ENCODE peak calls at places on chromosome 6, in eight cellular contexts. V, I, L, N, Y, K, R and H are unnamed samples.

GRCh38 chr6:123747515-123747914 is 56.1 kb upstream of the NKAIN2 start:
- DNase-seq in V (no peak), I (no peak), L (no peak), N (no peak), Y (no peak), K (no peak), R (no peak), H (no peak)

GRCh38 chr6:44682280-44682679 is 294.8 kb downstream of the CDC5L start:
- DNase-seq in V (no peak), I (no peak), L (no peak), N (no peak), Y (no peak), K (no peak), R (no peak), H (no peak)

GRCh38 chr6:42141603-42142117 is 760 bp downstream of the C6orf132 start:
- DNase-seq in V (no peak), I (no peak), L (no peak), N (no peak), Y (no peak), K (no peak), R (no peak), H (no peak)

GRCh38 chr6:5275497-5275896 is 14.2 kb downstream of the FARS2 start:
- DNase-seq in V (no peak), I (no peak), L (peak; percentile 22), N (no peak), Y (no peak), K (no peak), R (no peak), H (no peak)

GRCh38 chr6:37511910-37512399 is 12.3 kb upstream of the CCDC167 start:
- DNase-seq in V (no peak), I (no peak), L (no peak), N (no peak), Y (no peak), K (no peak), R (no peak), H (no peak)

GRCh38 chr6:118678866-118679265 is 27.5 kb upstream of the CEP85L start:
- DNase-seq in V (no peak), I (no peak), L (peak; percentile 16), N (no peak), Y (no peak), K (no peak), R (no peak), H (no peak)

GRCh38 chr6:15894973-15895858 is 232.4 kb upstream of the DTNBP1 start:
- DNase-seq in V (no peak), I (no peak), L (no peak), N (no peak), Y (no peak), K (peak; percentile 43), R (no peak), H (no peak)

GRCh38 chr6:43936476-43936875 is 166.5 kb downstream of the VEGFA start:
- DNase-seq in V (no peak), I (no peak), L (no peak), N (no peak), Y (no peak), K (no peak), R (no peak), H (no peak)

GRCh38 chr6:95790787-95791186 is 213.5 kb downstream of the MANEA start:
- DNase-seq in V (no peak), I (no peak), L (no peak), N (no peak), Y (no peak), K (no peak), R (no peak), H (no peak)

GRCh38 chr6:34791842-34792604 is at the start of gene BLTP3A:
- DNase-seq in V (peak; percentile 60), I (peak; percentile 71), L (peak; percentile 77), N (peak; percentile 53), Y (peak; percentile 64), K (peak; percentile 63), R (peak; percentile 47), H (peak; percentile 41)

GRCh38 chr6:42428326-42429041 is 23.2 kb downstream of the TRERF1 start:
- DNase-seq in V (no peak), I (no peak), L (peak; percentile 39), N (no peak), Y (peak; percentile 36), K (no peak), R (peak; percentile 37), H (no peak)

GRCh38 chr6:142695016-142695415 is 250.0 kb downstream of the HIVEP2 start:
- DNase-seq in V (no peak), I (no peak), L (peak; percentile 18), N (no peak), Y (no peak), K (no peak), R (no peak), H (no peak)

GRCh38 chr6:3759656-3760245 is 8.2 kb upstream of the PXDC1 start:
- DNase-seq in V (no peak), I (no peak), L (peak; percentile 87), N (no peak), Y (no peak), K (no peak), R (no peak), H (no peak)

GRCh38 chr6:140434761-140435160 is 1060.3 kb upstream of the CITED2 start:
- DNase-seq in V (no peak), I (no peak), L (peak; percentile 50), N (no peak), Y (no peak), K (no peak), R (no peak), H (no peak)

GRCh38 chr6:35602133-35602946 is 86.4 kb downstream of the FKBP5 start:
- DNase-seq in V (no peak), I (no peak), L (no peak), N (no peak), Y (no peak), K (no peak), R (no peak), H (no peak)

GRCh38 chr6:48511382-48511781 is 400.4 kb upstream of the PTCHD4 start:
- DNase-seq in V (no peak), I (no peak), L (no peak), N (no peak), Y (no peak), K (no peak), R (no peak), H (no peak)

GRCh38 chr6:113690255-113690956 is 166.7 kb upstream of the MARCKS start:
- DNase-seq in V (no peak), I (no peak), L (peak; percentile 90), N (no peak), Y (no peak), K (no peak), R (no peak), H (no peak)

GRCh38 chr6:3518356-3518841 is 61.5 kb upstream of the SLC22A23 start:
- DNase-seq in V (no peak), I (peak; percentile 9), L (peak; percentile 98), N (no peak), Y (no peak), K (peak; percentile 86), R (no peak), H (no peak)

GRCh38 chr6:14754636-14755513 is 491.0 kb upstream of the JARID2 start:
- DNase-seq in V (no peak), I (no peak), L (no peak), N (no peak), Y (no peak), K (no peak), R (no peak), H (peak; percentile 41)

GRCh38 chr6:79544939-79545450 is 7.8 kb upstream of the LCA5 start:
- DNase-seq in V (peak; percentile 52), I (peak; percentile 70), L (peak; percentile 97), N (no peak), Y (no peak), K (peak; percentile 96), R (no peak), H (no peak)

GRCh38 chr6:126040826-126041225 is 54.5 kb downstream of the TRMT11 start:
- DNase-seq in V (no peak), I (no peak), L (peak; percentile 81), N (no peak), Y (no peak), K (no peak), R (no peak), H (no peak)

GRCh38 chr6:87669051-87669450 is 33.0 kb downstream of the AKIRIN2 start:
- DNase-seq in V (no peak), I (no peak), L (no peak), N (no peak), Y (no peak), K (no peak), R (no peak), H (no peak)

GRCh38 chr6:18492957-18493356 is 105.8 kb downstream of the RNF144B start:
- DNase-seq in V (no peak), I (no peak), L (no peak), N (no peak), Y (no peak), K (no peak), R (no peak), H (no peak)

GRCh38 chr6:24851086-24851485 is 52.4 kb upstream of the ARMH2 start:
- DNase-seq in V (no peak), I (no peak), L (no peak), N (no peak), Y (no peak), K (no peak), R (no peak), H (no peak)

GRCh38 chr6:80182291-80182690 is 75.8 kb downstream of the BCKDHB start:
- DNase-seq in V (no peak), I (no peak), L (peak; percentile 74), N (no peak), Y (no peak), K (no peak), R (no peak), H (no peak)

GRCh38 chr6:73983367-73983766 is 287.4 kb downstream of the CD109 start:
- DNase-seq in V (no peak), I (no peak), L (peak; percentile 82), N (no peak), Y (no peak), K (no peak), R (no peak), H (no peak)

GRCh38 chr6:44353336-44353735 is 10.9 kb downstream of the SPATS1 start:
- DNase-seq in V (no peak), I (no peak), L (no peak), N (no peak), Y (no peak), K (no peak), R (no peak), H (no peak)

GRCh38 chr6:90860822-90861601 is 274.1 kb upstream of the MAP3K7 start:
- DNase-seq in V (no peak), I (no peak), L (peak; percentile 21), N (no peak), Y (no peak), K (no peak), R (no peak), H (no peak)

GRCh38 chr6:6825986-6826901 is 237.7 kb downstream of the LY86 start:
- DNase-seq in V (no peak), I (peak; percentile 55), L (peak; percentile 20), N (no peak), Y (no peak), K (no peak), R (no peak), H (no peak)

GRCh38 chr6:62285612-62286469 is at the start of gene KHDRBS2:
- DNase-seq in V (peak; percentile 86), I (peak; percentile 91), L (no peak), N (no peak), Y (no peak), K (peak; percentile 92), R (no peak), H (no peak)

GRCh38 chr6:54805077-54805476 is 41.5 kb upstream of the FAM83B start:
- DNase-seq in V (no peak), I (no peak), L (peak; percentile 59), N (no peak), Y (no peak), K (no peak), R (no peak), H (no peak)

GRCh38 chr6:69456086-69456485 is 340.7 kb downstream of the LMBRD1 start:
- DNase-seq in V (no peak), I (no peak), L (no peak), N (no peak), Y (no peak), K (no peak), R (no peak), H (no peak)

GRCh38 chr6:168988801-168989200 is 264.8 kb downstream of the THBS2 start:
- DNase-seq in V (no peak), I (no peak), L (no peak), N (no peak), Y (no peak), K (no peak), R (no peak), H (no peak)

GRCh38 chr6:138692978-138693909 is 80.3 kb upstream of the CCDC28A start:
- DNase-seq in V (peak; percentile 49), I (peak; percentile 29), L (peak; percentile 75), N (no peak), Y (no peak), K (peak; percentile 89), R (no peak), H (peak; percentile 16)